ENCODE peak calls at places on chromosomes 6 and 20, in five cellular contexts. R is GM12878, W is H1, Z is K562, I is SK-N-SH. C is an unnamed sample.

GRCh38 chr6:116536216-116536621 is 9.3 kb downstream of the TRAPPC3L start:
- DNase-seq in R (no peak), W (no peak), Z (peak; percentile 45), I (peak; percentile 34), C (peak; percentile 64)

GRCh38 chr20:57660510-57661199 is 40.4 kb upstream of the ZBP1 start:
- DNase-seq in R (no peak), W (no peak), Z (no peak), I (peak; percentile 4), C (no peak)

GRCh38 chr20:10040070-10040970 is 5.5 kb downstream of the ANKEF1 start:
- DNase-seq in R (no peak), W (no peak), Z (no peak), I (no peak), C (peak; percentile 50)

GRCh38 chr6:3229566-3230274 is 2.3 kb upstream of the TUBB2B start:
- DNase-seq in R (no peak), W (no peak), Z (peak; percentile 61), I (peak; percentile 50), C (no peak)

GRCh38 chr6:104987218-104987617 is 30.3 kb downstream of the LIN28B start:
- DNase-seq in R (no peak), W (no peak), Z (no peak), I (no peak), C (no peak)

GRCh38 chr20:50276119-50277063 is 85.8 kb downstream of the CEBPB start:
- DNase-seq in R (no peak), W (no peak), Z (no peak), I (no peak), C (no peak)

GRCh38 chr6:12522347-12522746 is 194.2 kb upstream of the PHACTR1 start:
- DNase-seq in R (no peak), W (no peak), Z (no peak), I (no peak), C (no peak)

GRCh38 chr6:141153563-141153962 is 979.2 kb upstream of the GJE1 start:
- DNase-seq in R (peak; percentile 15), W (peak; percentile 17), Z (no peak), I (no peak), C (no peak)

GRCh38 chr6:126614642-126615504 is 275.0 kb downstream of the CENPW start:
- DNase-seq in R (no peak), W (no peak), Z (no peak), I (no peak), C (no peak)

GRCh38 chr6:44653761-44654218 is 266.3 kb downstream of the CDC5L start:
- DNase-seq in R (no peak), W (no peak), Z (no peak), I (no peak), C (no peak)

GRCh38 chr6:113734886-113735481 is 122.2 kb upstream of the MARCKS start:
- DNase-seq in R (no peak), W (no peak), Z (no peak), I (no peak), C (no peak)

GRCh38 chr6:56199956-56200355 is 47.4 kb downstream of the COL21A1 start:
- DNase-seq in R (no peak), W (no peak), Z (no peak), I (no peak), C (no peak)

GRCh38 chr6:28281288-28282064 is at the start of gene PGBD1:
- DNase-seq in R (no peak), W (peak; percentile 50), Z (peak; percentile 76), I (peak; percentile 92), C (peak; percentile 13)

GRCh38 chr20:6502219-6502618 is 265.3 kb upstream of the BMP2 start:
- DNase-seq in R (no peak), W (no peak), Z (no peak), I (no peak), C (no peak)

GRCh38 chr6:94683409-94683808 is 893.9 kb upstream of the MANEA start:
- DNase-seq in R (no peak), W (no peak), Z (no peak), I (no peak), C (no peak)

GRCh38 chr6:41846666-41847237 is 48.4 kb downstream of the USP49 start:
- DNase-seq in R (peak; percentile 34), W (peak; percentile 3), Z (peak; percentile 75), I (peak; percentile 70), C (peak; percentile 68)

GRCh38 chr6:43491750-43492661 is 14.6 kb downstream of the TJAP1 start:
- DNase-seq in R (no peak), W (no peak), Z (no peak), I (peak; percentile 52), C (no peak)

GRCh38 chr20:29079769-29080690 is 2177.4 kb upstream of the DEFB115 start:
- DNase-seq in R (no peak), W (no peak), Z (peak; percentile 58), I (peak; percentile 87), C (no peak)

GRCh38 chr6:134240664-134241431 is 77.1 kb downstream of the SGK1 start:
- DNase-seq in R (no peak), W (no peak), Z (no peak), I (no peak), C (no peak)

GRCh38 chr20:33656783-33657703 is 5.1 kb upstream of the C20orf144 start:
- DNase-seq in R (no peak), W (no peak), Z (no peak), I (no peak), C (no peak)

GRCh38 chr6:10618409-10618808 is 76.0 kb downstream of the C6orf52 start:
- DNase-seq in R (no peak), W (no peak), Z (no peak), I (no peak), C (no peak)

GRCh38 chr20:43442310-43442880 is 15.3 kb upstream of the SRSF6 start:
- DNase-seq in R (no peak), W (no peak), Z (no peak), I (no peak), C (no peak)

GRCh38 chr6:122184260-122184934 is 215.1 kb upstream of the HSF2 start:
- DNase-seq in R (no peak), W (no peak), Z (no peak), I (peak; percentile 22), C (peak; percentile 19)

GRCh38 chr6:28789553-28790083 is 134.2 kb downstream of the TRIM27 start:
- DNase-seq in R (no peak), W (no peak), Z (peak; percentile 62), I (no peak), C (peak; percentile 68)

GRCh38 chr6:30129818-30130679 is 5.9 kb upstream of the TRIM40 start:
- DNase-seq in R (no peak), W (no peak), Z (no peak), I (no peak), C (no peak)

GRCh38 chr6:75096986-75097385 is 108.9 kb downstream of the COL12A1 start:
- DNase-seq in R (no peak), W (no peak), Z (no peak), I (no peak), C (no peak)

GRCh38 chr6:37127961-37128862 is 41.7 kb upstream of the PIM1 start:
- DNase-seq in R (no peak), W (no peak), Z (peak; percentile 65), I (no peak), C (no peak)

GRCh38 chr6:168238159-168238887 is 81.3 kb downstream of the DACT2 start:
- DNase-seq in R (no peak), W (no peak), Z (no peak), I (no peak), C (no peak)

GRCh38 chr20:64152906-64153305 is 11.3 kb upstream of the MYT1 start:
- DNase-seq in R (no peak), W (no peak), Z (no peak), I (no peak), C (no peak)

GRCh38 chr20:54355631-54356280 is 119.6 kb upstream of the DOK5 start:
- DNase-seq in R (no peak), W (no peak), Z (no peak), I (no peak), C (no peak)
- TF ChIP-seq YY1 in R (no peak), W (no peak), Z (no peak), I (no peak), C (no peak)

GRCh38 chr20:24910461-24910860 is 38.6 kb upstream of the CST7 start:
- DNase-seq in R (no peak), W (no peak), Z (no peak), I (no peak), C (no peak)
- TF ChIP-seq POLR2AphosphoS5 in R (no peak), W (no peak), Z (no peak), I (no peak), C (no peak)

DNA sequence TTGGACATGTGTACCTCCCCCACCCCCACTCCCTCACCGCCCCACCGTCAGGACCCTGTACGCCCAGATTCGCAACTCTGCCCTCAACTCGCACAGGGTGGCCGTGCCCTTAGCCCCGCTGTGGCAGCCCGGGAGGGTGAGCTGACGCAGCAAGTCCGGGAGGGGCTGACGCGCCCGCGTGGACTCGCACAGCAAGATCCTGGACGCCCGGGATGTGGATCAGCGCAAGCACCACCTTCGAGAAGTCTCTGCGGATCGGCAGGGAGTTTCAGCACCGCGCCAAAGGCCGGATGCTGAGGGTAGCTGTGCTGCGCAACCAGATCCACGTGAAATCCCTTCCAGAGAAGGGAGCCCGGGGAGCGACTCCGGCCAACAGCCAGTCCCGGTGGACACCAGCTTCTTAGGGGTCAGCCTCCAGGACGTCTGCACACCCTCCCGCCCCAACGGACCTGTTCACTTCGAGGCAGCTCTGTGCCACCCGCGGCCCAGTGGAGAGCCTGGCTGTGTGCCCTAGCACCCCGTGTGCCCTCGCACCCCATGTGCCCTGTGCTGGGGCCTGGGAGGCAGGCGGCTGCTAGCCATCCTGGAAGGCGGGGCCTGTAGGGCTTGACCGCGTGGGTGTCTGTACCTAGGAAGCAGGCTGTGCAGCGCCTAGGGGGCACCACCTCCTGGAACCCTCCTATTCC is 6.7 kb upstream of the GJA10 start:
- DNase-seq in R (no peak), W (no peak), Z (no peak), I (peak; percentile 21), C (no peak)
- TF ChIP-seq YY1 in R (no peak), W (no peak), Z (no peak), I (no peak), C (no peak)

DNA sequence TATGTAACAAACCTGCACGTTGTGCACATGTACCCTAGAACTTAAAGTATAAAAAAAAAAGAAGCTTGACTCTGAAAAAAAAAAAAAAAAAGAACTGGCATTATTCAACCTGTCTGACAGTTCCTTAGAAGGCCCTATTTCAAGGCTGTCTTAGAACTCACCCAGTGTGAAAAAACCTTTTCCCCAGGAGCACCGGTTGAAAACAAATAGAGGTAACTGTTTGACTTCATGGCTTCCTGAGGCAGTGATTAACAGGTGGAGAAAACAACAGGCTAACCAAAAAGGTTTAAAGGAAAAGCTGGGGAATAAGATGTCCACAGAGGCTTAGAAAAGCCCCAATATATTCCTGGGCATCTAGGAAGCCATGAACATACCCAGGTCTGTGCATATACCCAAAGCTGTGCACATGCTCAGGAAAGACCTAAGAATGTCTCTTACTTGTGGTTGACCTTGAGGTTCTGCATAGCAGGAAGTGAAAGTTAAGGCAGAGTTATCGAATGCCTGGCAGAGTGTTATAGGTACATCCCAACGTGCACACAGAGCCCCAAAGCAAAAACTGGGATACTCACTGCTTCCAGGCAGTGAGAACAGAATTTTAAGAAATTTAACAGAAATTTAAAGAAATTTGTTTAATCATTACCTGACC is 7.0 kb downstream of the UQCC1 start:
- DNase-seq in R (peak; percentile 51), W (no peak), Z (no peak), I (no peak), C (no peak)
- TF ChIP-seq POLR2AphosphoS5 in R (no peak), W (no peak), Z (no peak), I (no peak), C (no peak)

C was measured in HCT116.